ENCODE peak calls at places on chromosomes 7 and 10, in seven cellular contexts. S is neural progenitor cell, A is AG04450, W is hepatocyte, E is right lobe of liver, B is adrenal gland, G is PC-3. Q is an unnamed sample.

GRCh38 chr7:140273417-140273816 is 96.6 kb upstream of the KDM7A start:
- DNase-seq in G (no peak), B (no peak), S (no peak), A (no peak), E (no peak), W (no peak), Q (no peak)

GRCh38 chr7:18175801-18176450 is 148.3 kb upstream of the PRPS1L1 start:
- DNase-seq in E (no peak), A (no peak), G (peak; percentile 32), W (no peak), B (no peak), S (no peak), Q (no peak)

GRCh38 chr7:14207711-14208110 is 218.2 kb upstream of the ETV1 start:
- DNase-seq in S (no peak), A (no peak), B (no peak), G (no peak), W (no peak), E (no peak), Q (no peak)

GRCh38 chr10:35342381-35342780 is 6.1 kb downstream of the CCNY start:
- DNase-seq in B (no peak), A (no peak), E (no peak), S (no peak), W (no peak), G (no peak), Q (no peak)

GRCh38 chr7:26376208-26376917 is 84.7 kb downstream of the SNX10 start:
- DNase-seq in E (peak; percentile 51), G (no peak), W (peak; percentile 63), B (peak; percentile 68), A (no peak), S (peak; percentile 90), Q (no peak)

GRCh38 chr10:63976538-63976937 is 455.3 kb downstream of the REEP3 start:
- DNase-seq in W (peak; percentile 66), B (no peak), G (peak; percentile 74), E (no peak), A (no peak), S (peak; percentile 73), Q (no peak)

GRCh38 chr7:64880322-64881297 is 22.5 kb upstream of the ZNF273 start:
- DNase-seq in W (no peak), G (no peak), S (no peak), E (no peak), A (no peak), B (no peak), Q (no peak)

GRCh38 chr7:101664390-101664789 is 35.3 kb upstream of the MYL10 start:
- DNase-seq in G (no peak), E (no peak), S (peak; percentile 53), A (no peak), W (no peak), B (no peak), Q (no peak)

GRCh38 chr7:157411580-157411979 is 74.8 kb downstream of the DNAJB6 start:
- DNase-seq in S (no peak), E (no peak), B (no peak), W (no peak), A (no peak), G (peak; percentile 81), Q (no peak)

GRCh38 chr10:35225204-35225603 is 98.6 kb downstream of the CREM start:
- DNase-seq in S (no peak), B (no peak), W (no peak), E (no peak), A (no peak), G (peak; percentile 60), Q (no peak)

GRCh38 chr7:148867571-148868377 is 16.3 kb downstream of the EZH2 start:
- DNase-seq in S (no peak), W (no peak), B (no peak), A (no peak), E (no peak), G (no peak), Q (no peak)

GRCh38 chr10:76382381-76382851 is 951.0 kb downstream of the LRMDA start:
- DNase-seq in E (no peak), W (no peak), B (no peak), G (peak; percentile 62), A (peak; percentile 41), S (no peak), Q (no peak)

DNA sequence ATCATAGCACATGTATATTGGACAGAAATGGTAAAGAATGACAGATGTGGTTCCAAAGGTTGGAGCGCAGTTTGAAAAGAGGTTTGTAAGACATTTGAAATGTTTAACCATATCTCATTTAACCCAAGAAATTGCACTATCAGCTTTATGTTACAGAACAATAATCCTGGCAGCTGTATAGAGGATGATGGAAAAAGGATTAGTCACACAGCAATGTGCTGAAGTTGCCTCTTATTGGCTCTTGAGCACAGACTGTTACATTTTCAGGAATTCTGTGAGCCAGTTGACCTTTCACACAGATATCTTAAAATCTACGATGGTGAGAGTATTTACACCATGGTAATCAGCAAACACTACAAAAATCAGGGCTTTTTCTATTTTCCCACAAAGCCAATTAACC is 3.9 kb downstream of the COG5 start:
- DNase-seq in E (no peak), A (no peak), B (no peak), S (no peak), W (no peak), G (peak; percentile 31), Q (no peak)
- H3K27ac ChIP-seq in E (no peak overlapping the region), A (no peak overlapping the region), B (no peak overlapping the region), S (no peak overlapping the region), W (peak overlapping the region; percentile 43), G (no peak overlapping the region), Q (no peak overlapping the region)

GRCh38 chr10:113563306-113564088 is 10.6 kb downstream of the HABP2 start:
- DNase-seq in E (peak; percentile 83), B (peak; percentile 79), A (peak; percentile 15), G (peak; percentile 75), S (peak; percentile 91), W (peak; percentile 89), Q (peak; percentile 82)
- H3K4me3 ChIP-seq in E (peak overlapping the region; percentile 17), B (no peak overlapping the region), A (peak overlapping the region; percentile 60), G (peak overlapping the region; percentile 76), S (no peak overlapping the region), W (no peak overlapping the region), Q (peak overlapping the region; percentile 74)

GRCh38 chr10:111488668-111489067 is 411.8 kb downstream of the ADRA2A start:
- DNase-seq in G (no peak), W (no peak), E (no peak), B (no peak), A (no peak), S (no peak), Q (no peak)
- TF ChIP-seq CTCF in G (no peak), W (no peak), E (no peak), B (no peak), A (no peak), S (no peak), Q (no peak)

GRCh38 chr7:131057524-131058065 is 270.1 kb upstream of the MKLN1 start:
- DNase-seq in G (no peak), S (no peak), W (no peak), A (no peak), B (no peak), E (no peak), Q (no peak)
- H3K27ac ChIP-seq in G (no peak overlapping the region), S (no peak overlapping the region), W (peak overlapping the region; percentile 64), A (peak overlapping the region; percentile 63), B (no peak overlapping the region), E (peak overlapping the region; percentile 36), Q (no peak overlapping the region)

GRCh38 chr10:119293368-119293767 is 86.0 kb downstream of the GRK5 start:
- DNase-seq in G (no peak), S (no peak), W (no peak), E (no peak), A (no peak), B (no peak), Q (no peak)
- H3K4me3 ChIP-seq in G (no peak overlapping the region), S (no peak overlapping the region), W (no peak overlapping the region), E (no peak overlapping the region), A (no peak overlapping the region), B (no peak overlapping the region), Q (no peak overlapping the region)

GRCh38 chr10:13099666-13100348 is at the start of gene OPTN:
- DNase-seq in W (peak; percentile 94), S (peak; percentile 90), G (peak; percentile 59), B (peak; percentile 83), A (peak; percentile 59), E (peak; percentile 85), Q (peak; percentile 87)
- TF ChIP-seq CTCF in W (peak; percentile 96), S (peak; percentile 51), G (peak; percentile 75), B (peak; percentile 76), A (peak; percentile 79), E (peak; percentile 57), Q (peak; percentile 44)